ENCODE peak calls at places on chromosomes 13 and 19, in four cellular contexts. B is WTC11, H is HepG2, M is K562. S is an unnamed sample.

GRCh38 chr13:111319998-111320911 is at the start of gene TEX29:
- DNase-seq in B (no peak), H (no peak), M (no peak), S (no peak)

GRCh38 chr19:18919895-18920204 is 335 bp downstream of the DDX49 start:
- DNase-seq in B (no peak), H (no peak), M (no peak), S (no peak)

GRCh38 chr13:99903140-99903539 is 68.4 kb downstream of the ZIC5 start:
- DNase-seq in B (no peak), H (no peak), M (no peak), S (no peak)

GRCh38 chr19:33879818-33880575 is 83.3 kb downstream of the KCTD15 start:
- DNase-seq in B (peak), H (no peak), M (no peak), S (peak)

GRCh38 chr13:114017028-114017630 is 43.3 kb upstream of the C13orf46 start:
- DNase-seq in B (peak), H (no peak), M (peak), S (peak)

GRCh38 chr13:35954207-35954560 is 177.0 kb downstream of the DCLK1 start:
- DNase-seq in B (no peak), H (no peak), M (no peak), S (no peak)

GRCh38 chr13:111005808-111006494 is 91.1 kb upstream of the ANKRD10 start:
- DNase-seq in B (no peak), H (no peak), M (no peak), S (no peak)

GRCh38 chr13:95530178-95530577 is 22.3 kb upstream of the CLDN10 start:
- DNase-seq in B (no peak), H (peak), M (no peak), S (no peak)

GRCh38 chr13:28494861-28495585 is at the start of gene FLT1:
- DNase-seq in B (peak), H (no peak), M (no peak), S (peak)

GRCh38 chr13:69903081-69903480 is 204.5 kb upstream of the ATXN8OS start:
- DNase-seq in B (no peak), H (no peak), M (no peak), S (no peak)

GRCh38 chr13:41622545-41623429 is 165.4 kb downstream of the RGCC start:
- DNase-seq in B (no peak), H (no peak), M (no peak), S (no peak)

GRCh38 chr19:45340899-45341453 is 426 bp downstream of the KLC3 start:
- DNase-seq in B (peak), H (no peak), M (no peak), S (no peak)

GRCh38 chr13:25971499-25972145 is 80.2 kb downstream of the SHISA2 start:
- DNase-seq in B (no peak), H (no peak), M (no peak), S (no peak)

GRCh38 chr13:36211567-36211966 is 2.8 kb downstream of the SOHLH2 start:
- DNase-seq in B (no peak), H (no peak), M (no peak), S (no peak)

GRCh38 chr19:8254286-8255001 is 45.3 kb downstream of the CERS4 start:
- DNase-seq in B (no peak), H (no peak), M (no peak), S (no peak)

GRCh38 chr13:112711528-112712265 is 21.9 kb downstream of the ATP11A start:
- DNase-seq in B (peak), H (peak), M (peak), S (no peak)

GRCh38 chr13:108185218-108185617 is 30.1 kb downstream of the LIG4 start:
- DNase-seq in B (no peak), H (no peak), M (no peak), S (no peak)

GRCh38 chr13:77516342-77516789 is 19.1 kb upstream of the SCEL start:
- DNase-seq in B (no peak), H (no peak), M (no peak), S (no peak)

GRCh38 chr13:48828962-48829405 is 146.7 kb upstream of the FNDC3A start:
- DNase-seq in B (no peak), H (no peak), M (no peak), S (peak)

GRCh38 chr13:48798180-48798579 is 144.5 kb downstream of the CYSLTR2 start:
- DNase-seq in B (no peak), H (no peak), M (no peak), S (no peak)

GRCh38 chr19:18848860-18849661 is 17.3 kb downstream of the UPF1 start:
- DNase-seq in B (no peak), H (no peak), M (peak), S (peak)

GRCh38 chr13:74771964-74772363 is 637.8 kb upstream of the KLF12 start:
- DNase-seq in B (no peak), H (no peak), M (no peak), S (no peak)

GRCh38 chr13:112940236-112940635 is 28.8 kb upstream of the MCF2L start:
- DNase-seq in B (no peak), H (no peak), M (no peak), S (peak)

GRCh38 chr19:44452367-44452766 is 4.1 kb upstream of the ZNF229 start:
- DNase-seq in B (no peak), H (no peak), M (no peak), S (no peak)

DNA sequence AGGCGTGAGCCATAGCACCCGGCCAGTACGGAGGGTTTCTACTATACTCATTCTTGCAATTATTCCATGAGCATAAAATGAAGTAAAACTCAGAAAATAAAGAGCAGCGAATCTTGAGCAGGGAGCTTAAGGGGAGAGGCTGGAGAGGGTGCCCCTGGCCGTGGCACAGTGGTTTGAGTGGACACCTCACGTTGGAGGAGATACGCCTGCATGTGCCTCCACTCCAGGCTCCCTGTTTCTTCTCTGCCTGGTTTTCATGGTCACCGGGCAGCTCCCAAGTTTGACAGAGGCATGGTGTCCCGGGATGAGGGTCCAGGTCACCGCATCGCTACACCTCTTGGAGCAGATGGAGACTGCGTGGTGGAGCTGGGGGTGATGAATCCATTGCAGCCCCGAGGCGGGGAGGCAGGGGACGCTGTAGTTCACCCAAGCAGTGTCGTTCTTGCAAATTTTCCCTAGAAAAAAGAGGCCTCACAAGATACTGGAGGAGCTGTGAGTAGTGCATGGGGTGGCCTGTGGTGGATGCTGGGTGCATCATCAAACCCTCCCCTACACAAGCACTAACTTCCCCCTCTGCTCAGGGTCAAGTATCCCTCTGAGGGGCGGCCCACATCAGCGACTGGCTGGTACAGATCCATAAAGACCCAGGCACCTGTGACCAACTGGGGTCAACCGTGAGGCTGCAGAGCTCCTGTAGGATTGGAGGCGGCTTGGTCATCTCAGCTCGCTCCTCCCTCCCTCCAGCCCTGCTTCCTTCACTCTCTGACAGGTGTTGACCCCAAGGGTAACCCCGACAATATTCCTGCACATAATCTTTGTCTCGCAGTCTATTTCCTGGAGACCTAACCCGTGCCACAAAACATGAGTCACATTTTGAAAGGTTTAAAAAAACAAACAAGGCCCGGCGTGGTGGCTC is 3.6 kb upstream of the MIER2 start:
- DNase-seq in B (peak), H (peak), M (peak), S (no peak)
- TF ChIP-seq FOXJ3 in B (no peak), H (no peak), M (no peak), S (no peak)

DNA sequence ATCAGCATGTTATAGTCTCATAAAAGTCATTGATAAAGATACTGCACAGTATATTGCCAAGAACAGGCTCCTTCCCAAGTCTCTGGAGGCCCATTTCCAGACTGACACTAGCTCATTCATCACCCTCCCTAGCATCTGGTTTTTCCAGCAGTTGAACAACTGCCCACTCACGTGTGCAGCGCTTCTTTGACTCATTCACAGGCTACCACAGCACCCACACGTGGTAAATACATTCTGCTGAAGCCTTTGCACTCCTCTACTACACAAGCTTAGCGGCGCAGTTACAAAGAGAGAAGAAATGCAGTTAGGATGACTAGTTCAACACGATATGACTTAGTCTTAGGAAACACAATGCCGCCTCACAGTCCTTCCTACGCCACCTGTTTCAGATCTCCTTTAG is 87.7 kb downstream of the DOCK9 start:
- DNase-seq in B (no peak), H (no peak), M (no peak), S (no peak)
- TF ChIP-seq FOXJ3 in B (no peak), H (no peak), M (no peak), S (no peak)

GRCh38 chr13:21033224-21033855 is 28.0 kb downstream of the LATS2 start:
- DNase-seq in B (no peak), H (no peak), M (no peak), S (no peak)

GRCh38 chr13:21034602-21035190 is 26.7 kb downstream of the LATS2 start:
- DNase-seq in B (peak), H (no peak), M (peak), S (no peak)

GRCh38 chr13:21031594-21031993 is 29.8 kb downstream of the LATS2 start:
- DNase-seq in B (no peak), H (no peak), M (no peak), S (no peak)

GRCh38 chr13:21032656-21033055 is 28.7 kb downstream of the LATS2 start:
- DNase-seq in B (no peak), H (no peak), M (no peak), S (no peak)

DNA sequence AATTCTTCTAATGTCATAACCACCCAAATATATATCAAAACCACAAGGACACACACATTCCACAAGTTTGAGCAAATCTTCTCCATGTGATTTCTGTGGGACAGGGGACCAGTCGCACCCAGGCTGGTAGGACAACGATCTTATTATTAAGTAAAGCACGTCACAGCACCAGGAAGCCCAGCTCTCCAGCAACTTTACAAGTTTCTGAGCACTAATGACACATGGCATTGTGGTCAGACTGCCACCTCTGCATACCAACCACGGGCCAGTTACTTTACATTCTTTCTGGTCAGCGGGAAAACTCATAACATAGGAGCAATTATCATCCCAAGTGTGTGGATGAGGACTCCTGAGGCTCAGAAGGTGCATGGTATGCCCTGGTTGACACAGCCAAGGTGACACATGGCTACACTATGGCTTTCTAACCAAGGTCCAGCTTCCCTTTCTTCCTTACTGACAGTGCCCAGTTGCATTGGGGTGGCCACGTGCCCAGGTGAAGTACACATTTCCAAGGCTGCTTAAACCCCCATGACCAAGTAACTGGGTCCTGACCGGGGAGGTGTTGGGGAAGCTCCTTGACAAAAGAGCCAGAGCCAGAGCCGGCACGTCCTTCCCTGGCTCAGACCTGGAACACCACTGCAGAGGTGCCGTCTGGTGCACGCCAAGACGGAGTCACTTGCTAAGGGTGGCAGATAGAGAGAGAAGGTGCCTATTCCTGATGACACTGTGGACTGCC is 27.4 kb downstream of the LATS2 start:
- DNase-seq in B (no peak), H (no peak), M (no peak), S (no peak)
- TF ChIP-seq FOXJ3 in B (no peak), H (no peak), M (no peak), S (no peak)

GRCh38 chr19:48899781-48900476 is at the start of gene NUCB1:
- DNase-seq in B (peak), H (peak), M (peak), S (peak)

GRCh38 chr19:48897181-48897580 is 1.4 kb downstream of the TULP2 start:
- DNase-seq in B (no peak), H (no peak), M (no peak), S (no peak)

GRCh38 chr19:48905664-48906063 is 5.6 kb downstream of the NUCB1 start:
- DNase-seq in B (no peak), H (no peak), M (no peak), S (no peak)

GRCh38 chr19:48896191-48896720 is 2.3 kb downstream of the TULP2 start:
- DNase-seq in B (peak), H (no peak), M (peak), S (peak)

DNA sequence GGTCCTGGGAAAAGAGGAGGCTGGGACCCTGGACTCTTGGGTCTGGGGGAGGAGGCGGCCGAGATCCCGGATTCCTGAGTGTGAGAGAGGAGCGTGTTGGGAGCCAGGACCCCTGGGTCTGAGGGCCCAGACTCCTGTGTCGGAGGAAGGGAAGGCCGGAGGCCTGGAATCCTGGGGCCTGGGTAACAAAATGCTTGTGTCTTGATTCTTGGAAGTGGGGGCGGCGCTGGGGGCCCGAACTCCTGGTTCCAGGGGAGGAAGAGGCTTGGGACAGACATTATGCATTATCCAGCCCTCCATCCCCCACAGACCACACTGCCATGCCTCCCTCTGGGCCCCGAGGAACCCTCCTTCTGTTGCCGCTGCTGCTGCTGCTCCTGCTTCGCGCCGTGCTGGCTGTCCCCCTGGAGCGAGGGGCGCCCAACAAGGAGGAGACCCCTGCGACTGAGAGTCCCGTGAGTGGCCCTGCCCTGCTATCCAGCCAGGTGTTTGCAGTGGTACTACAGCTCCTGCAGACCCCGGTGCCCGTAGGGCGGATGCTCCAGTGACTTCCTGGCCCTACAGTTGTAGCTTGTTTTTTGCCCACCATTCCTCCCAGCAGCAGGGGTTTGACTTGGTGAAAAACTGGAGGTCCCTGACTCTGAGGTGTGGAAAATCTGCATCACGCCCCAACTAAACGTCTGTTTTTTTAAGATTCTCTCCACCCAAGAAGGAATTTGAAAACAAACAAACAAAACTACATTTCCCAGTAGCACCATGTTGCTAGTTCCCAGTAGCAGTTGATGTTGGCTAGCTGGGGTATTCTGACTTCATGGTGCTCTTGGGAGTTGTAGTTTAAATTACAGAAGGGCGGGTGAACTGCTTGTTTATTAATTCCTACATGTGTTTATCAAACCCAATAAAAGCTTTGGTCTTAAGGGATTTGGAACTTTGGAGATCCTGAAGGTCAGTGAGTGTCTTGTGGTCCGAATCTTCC is 653 bp downstream of the NUCB1 start:
- DNase-seq in B (no peak), H (peak), M (peak), S (peak)
- TF ChIP-seq FOXJ3 in B (no peak), H (no peak), M (no peak), S (no peak)

GRCh38 chr19:54952591-54953344 is 5.4 kb upstream of the NLRP7 start:
- DNase-seq in B (no peak), H (no peak), M (peak), S (no peak)

GRCh38 chr19:54955356-54955755 is 8.0 kb upstream of the NLRP7 start:
- DNase-seq in B (no peak), H (no peak), M (no peak), S (no peak)

GRCh38 chr19:54947381-54947780 is at the start of gene NLRP7:
- DNase-seq in B (peak), H (no peak), M (no peak), S (no peak)

DNA sequence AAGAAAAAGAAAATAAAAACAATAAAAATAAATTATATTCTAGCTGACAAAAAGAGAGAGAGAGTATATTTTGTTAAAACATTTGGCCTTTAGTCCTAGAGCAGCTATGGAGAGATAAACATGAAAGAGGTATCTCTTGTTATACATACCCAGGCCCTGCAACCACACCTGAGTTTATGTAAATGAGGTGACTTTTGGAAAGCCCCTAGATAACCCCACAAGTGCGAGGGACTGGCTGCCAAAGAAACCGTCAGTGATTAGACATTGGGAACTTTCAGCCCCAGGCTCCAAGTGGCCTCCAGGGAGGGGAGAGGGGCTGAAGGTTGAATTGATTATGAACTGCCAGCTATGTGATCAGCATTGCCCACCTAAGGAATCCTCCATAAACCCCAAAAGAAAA is 2.1 kb upstream of the NLRP7 start:
- DNase-seq in B (no peak), H (no peak), M (no peak), S (no peak)
- TF ChIP-seq FOXJ3 in B (no peak), H (no peak), M (no peak), S (no peak)

DNA sequence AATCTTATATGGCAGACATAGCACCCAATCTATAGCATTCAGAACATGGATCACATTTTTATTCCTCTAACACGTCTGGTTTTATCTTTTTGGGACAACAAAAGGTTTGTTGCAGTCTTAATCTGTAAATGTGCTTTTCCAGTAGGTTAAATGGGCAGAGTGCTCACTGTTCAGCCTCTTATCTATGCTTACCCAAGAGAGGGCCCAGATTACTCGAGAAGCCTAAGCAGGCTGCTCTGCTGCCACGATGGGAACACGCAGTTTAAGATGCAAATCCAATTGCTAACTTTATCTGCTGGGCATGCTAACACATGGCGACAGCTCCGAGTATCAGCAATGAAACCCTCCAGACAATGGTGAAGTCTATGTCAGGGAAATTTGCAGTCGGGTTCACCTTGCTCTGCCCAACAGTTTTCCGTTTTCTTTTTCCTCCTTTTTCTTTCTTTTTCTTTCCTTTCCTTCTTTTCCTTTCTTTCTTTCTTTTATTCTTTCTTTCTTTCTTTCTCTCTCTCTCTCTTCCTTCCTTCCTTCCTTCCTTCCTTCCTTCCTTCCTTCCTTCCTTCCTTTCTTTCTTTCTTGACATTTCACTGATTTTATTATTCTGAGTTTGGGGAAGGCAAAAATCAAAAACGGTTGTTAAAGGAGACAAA is 115.3 kb downstream of the RBM26 start:
- DNase-seq in B (no peak), H (no peak), M (peak), S (no peak)
- TF ChIP-seq FOXJ3 in B (no peak), H (no peak), M (no peak), S (no peak)

GRCh38 chr19:56085571-56086275 is 35.4 kb downstream of the ZNF787 start:
- DNase-seq in B (no peak), H (no peak), M (no peak), S (no peak)
- TF ChIP-seq FOXJ3 in B (no peak), H (no peak), M (no peak), S (no peak)